ENCODE peak calls at places on chromosome 7, in eight cellular contexts. B is cerebellar nuclear complex, J is hippocampal formation, G is T-helper 2 cell, P is activated T-cell treated with anti-CD3 and anti-CD28 coated beads for 1 hour, Z is retina, F is EL, L is body of pancreas. N is an unnamed sample.

GRCh38 chr7:74572301-74573090 is 85.0 kb upstream of the GTF2I start:
- DNase-seq in B (no peak), J (no peak), G (no peak), P (no peak), Z (peak), F (no peak), L (no peak), N (no peak)

GRCh38 chr7:29620531-29620930 is 56.9 kb downstream of the PRR15 start:
- DNase-seq in B (no peak), J (no peak), G (no peak), P (no peak), Z (no peak), F (no peak), L (no peak), N (no peak)

GRCh38 chr7:5266148-5267028 is 16.4 kb upstream of the SLC29A4 start:
- DNase-seq in B (no peak), J (no peak), G (no peak), P (no peak), Z (peak), F (no peak), L (no peak), N (no peak)

GRCh38 chr7:2245883-2246679 is 4.1 kb downstream of the NUDT1 start:
- DNase-seq in B (no peak), J (no peak), G (no peak), P (no peak), Z (no peak), F (no peak), L (peak), N (no peak)

GRCh38 chr7:150401424-150401790 is 22.3 kb downstream of the ZNF775 start:
- DNase-seq in B (no peak), J (no peak), G (no peak), P (no peak), Z (no peak), F (no peak), L (no peak), N (no peak)

GRCh38 chr7:94701555-94701973 is 45.6 kb upstream of the SGCE start:
- DNase-seq in B (no peak), J (no peak), G (no peak), P (no peak), Z (no peak), F (peak), L (peak), N (no peak)

GRCh38 chr7:121211253-121211652 is 117.5 kb upstream of the WNT16 start:
- DNase-seq in B (no peak), J (no peak), G (no peak), P (no peak), Z (no peak), F (no peak), L (no peak), N (no peak)

GRCh38 chr7:108570146-108570755 is 577 bp downstream of the DNAJB9 start:
- DNase-seq in B (no peak), J (peak), G (peak), P (peak), Z (no peak), F (peak), L (peak), N (peak)

GRCh38 chr7:77308792-77309191 is 107.4 kb downstream of the GSAP start:
- DNase-seq in B (no peak), J (no peak), G (no peak), P (no peak), Z (no peak), F (no peak), L (no peak), N (no peak)

GRCh38 chr7:134731616-134732015 is 47.8 kb upstream of the CALD1 start:
- DNase-seq in B (no peak), J (no peak), G (peak), P (no peak), Z (no peak), F (no peak), L (no peak), N (no peak)

GRCh38 chr7:46259947-46260346 is 338.9 kb upstream of the IGFBP3 start:
- DNase-seq in B (no peak), J (no peak), G (no peak), P (no peak), Z (no peak), F (no peak), L (no peak), N (no peak)

GRCh38 chr7:44116789-44117666 is 6.3 kb downstream of the POLD2 start:
- DNase-seq in B (no peak), J (no peak), G (no peak), P (no peak), Z (no peak), F (no peak), L (no peak), N (no peak)

GRCh38 chr7:103154042-103154441 is 5.1 kb upstream of the NAPEPLD start:
- DNase-seq in B (no peak), J (no peak), G (no peak), P (no peak), Z (no peak), F (no peak), L (no peak), N (no peak)

GRCh38 chr7:107506683-107507339 is 37.0 kb downstream of the GPR22 start:
- DNase-seq in B (no peak), J (no peak), G (no peak), P (no peak), Z (no peak), F (no peak), L (peak), N (no peak)

GRCh38 chr7:128119036-128119435 is 87.8 kb upstream of the LRRC4 start:
- DNase-seq in B (no peak), J (no peak), G (no peak), P (no peak), Z (no peak), F (no peak), L (no peak), N (no peak)

GRCh38 chr7:12031638-12032037 is 179.5 kb upstream of the TMEM106B start:
- DNase-seq in B (no peak), J (no peak), G (no peak), P (no peak), Z (no peak), F (peak), L (no peak), N (no peak)